ENCODE peak calls at places on chromosomes 1 and 21, in seven cellular contexts. Z, R, F, O, Q, S and H are unnamed samples.

GRCh38 chr1:17098440-17099317 is 20.6 kb downstream of the PADI2 start:
- DNase-seq in Z (no peak), R (no peak), F (no peak), O (no peak), Q (no peak), S (no peak), H (no peak)

GRCh38 chr1:151539321-151540020 is 638 bp upstream of the TUFT1 start:
- DNase-seq in Z (peak), R (peak), F (no peak), O (no peak), Q (peak), S (peak), H (peak)

GRCh38 chr1:180953791-180954721 is 41.4 kb downstream of the KIAA1614 start:
- DNase-seq in Z (peak), R (peak), F (peak), O (no peak), Q (peak), S (no peak), H (no peak)

GRCh38 chr1:165659581-165659895 is 28.5 kb downstream of the MGST3 start:
- DNase-seq in Z (no peak), R (no peak), F (no peak), O (peak), Q (no peak), S (no peak), H (no peak)

GRCh38 chr1:82062206-82062605 is 261.5 kb downstream of the ADGRL2 start:
- DNase-seq in Z (no peak), R (no peak), F (no peak), O (no peak), Q (peak), S (no peak), H (no peak)

GRCh38 chr1:20632386-20632785 is 872 bp upstream of the PINK1 start:
- DNase-seq in Z (no peak), R (no peak), F (no peak), O (no peak), Q (no peak), S (no peak), H (no peak)

GRCh38 chr1:33056426-33056825 is 19.7 kb upstream of the AK2 start:
- DNase-seq in Z (no peak), R (no peak), F (no peak), O (no peak), Q (no peak), S (no peak), H (no peak)

GRCh38 chr1:20470174-20470573 is 15.8 kb downstream of the CAMK2N1 start:
- DNase-seq in Z (no peak), R (no peak), F (peak), O (no peak), Q (no peak), S (no peak), H (no peak)

GRCh38 chr1:102970496-102971078 is 137.7 kb downstream of the COL11A1 start:
- DNase-seq in Z (no peak), R (peak), F (peak), O (no peak), Q (peak), S (peak), H (peak)

GRCh38 chr1:197234581-197234980 is 33.5 kb upstream of the CRB1 start:
- DNase-seq in Z (no peak), R (no peak), F (no peak), O (no peak), Q (no peak), S (no peak), H (no peak)

GRCh38 chr1:101166583-101167120 is 70.2 kb upstream of the S1PR1 start:
- DNase-seq in Z (no peak), R (no peak), F (no peak), O (no peak), Q (no peak), S (no peak), H (no peak)

GRCh38 chr1:83769072-83769471 is 229.9 kb downstream of the TTLL7 start:
- DNase-seq in Z (no peak), R (no peak), F (no peak), O (no peak), Q (no peak), S (no peak), H (no peak)

GRCh38 chr21:37758997-37759396 is 157.3 kb downstream of the KCNJ6 start:
- DNase-seq in Z (no peak), R (peak), F (peak), O (peak), Q (peak), S (no peak), H (peak)

GRCh38 chr1:178932552-178932906 is 61.7 kb upstream of the ANGPTL1 start:
- DNase-seq in Z (no peak), R (no peak), F (no peak), O (no peak), Q (no peak), S (no peak), H (no peak)

GRCh38 chr1:15684468-15685283 is 556 bp downstream of the PLEKHM2 start:
- DNase-seq in Z (no peak), R (peak), F (peak), O (no peak), Q (no peak), S (no peak), H (no peak)
- TF ChIP-seq JUND in Z (no peak), R (no peak), F (no peak), O (no peak), Q (no peak), S (no peak), H (no peak)

DNA sequence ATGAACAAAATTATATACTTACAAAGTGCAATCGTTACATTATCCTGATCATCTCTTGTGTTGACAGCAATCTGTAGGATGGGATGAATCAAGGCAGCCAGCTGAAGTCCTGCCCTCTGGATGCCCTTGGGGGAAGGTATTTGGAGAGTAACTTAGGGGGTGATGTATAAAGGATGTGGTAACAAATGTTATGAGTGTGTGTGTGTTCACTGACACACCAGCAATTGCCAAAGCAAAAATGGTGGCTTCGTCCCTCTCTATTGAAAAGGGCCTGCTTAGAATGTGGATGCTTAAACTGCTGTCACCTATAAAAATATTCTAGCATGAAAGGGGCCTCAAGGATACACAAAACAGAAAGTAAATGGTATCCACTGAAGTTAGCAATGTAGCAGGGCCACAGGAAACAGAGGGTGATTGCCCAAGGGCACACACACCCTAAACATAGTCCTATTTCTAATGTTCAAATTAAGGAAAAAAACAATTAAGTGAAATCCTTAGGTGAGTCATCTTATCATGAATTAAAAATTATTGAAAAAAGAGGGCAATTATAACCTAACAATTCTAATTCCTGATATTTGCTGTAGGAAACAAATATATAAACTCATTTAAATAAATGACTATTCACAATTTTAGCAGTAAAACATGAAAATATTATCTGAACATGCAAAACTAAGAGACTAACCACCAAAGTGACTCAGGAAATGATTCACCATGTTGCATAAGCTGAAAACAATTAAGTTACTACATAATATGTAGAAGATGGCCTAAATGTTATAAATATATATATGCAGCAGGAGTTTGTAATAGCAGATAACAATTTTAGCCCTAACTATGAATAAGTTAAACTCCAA is 15.2 kb upstream of the AIM2 start:
- DNase-seq in Z (no peak), R (no peak), F (no peak), O (no peak), Q (no peak), S (no peak), H (no peak)
- TF ChIP-seq JUND in Z (no peak), R (no peak), F (peak), O (no peak), Q (no peak), S (no peak), H (no peak)

GRCh38 chr1:172351761-172352161 is 68.7 kb upstream of the C1orf105 start:
- DNase-seq in Z (no peak), R (no peak), F (no peak), O (no peak), Q (no peak), S (no peak), H (peak)
- TF ChIP-seq JUND in Z (no peak), R (no peak), F (no peak), O (no peak), Q (no peak), S (peak), H (no peak)

GRCh38 chr21:36542312-36543101 is 62.6 kb upstream of the CLDN14 start:
- DNase-seq in Z (peak), R (no peak), F (no peak), O (peak), Q (no peak), S (no peak), H (no peak)
- TF ChIP-seq JUND in Z (no peak), R (no peak), F (no peak), O (no peak), Q (no peak), S (no peak), H (no peak)

DNA sequence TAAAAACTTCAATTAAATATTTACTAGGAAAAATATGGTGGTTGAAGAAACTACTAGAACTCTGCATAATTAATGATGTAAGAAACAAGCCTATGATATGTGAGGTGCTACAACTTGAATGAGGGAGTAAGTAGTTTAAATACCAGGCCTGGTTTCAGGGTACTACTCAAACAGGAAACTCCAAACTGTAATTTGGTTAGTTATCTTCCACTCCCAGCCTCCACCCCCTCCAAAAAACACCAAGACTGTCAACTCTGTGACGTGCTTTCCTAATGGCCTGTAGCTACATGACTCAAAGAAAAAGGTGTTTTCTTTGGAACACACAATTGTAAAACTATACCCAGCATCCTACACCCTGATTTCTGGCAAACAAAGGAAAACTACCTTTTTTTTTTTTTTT is 55.9 kb upstream of the RCC1 start:
- DNase-seq in Z (peak), R (peak), F (peak), O (no peak), Q (no peak), S (no peak), H (no peak)
- TF ChIP-seq JUND in Z (no peak), R (peak), F (no peak), O (no peak), Q (no peak), S (no peak), H (no peak)

DNA sequence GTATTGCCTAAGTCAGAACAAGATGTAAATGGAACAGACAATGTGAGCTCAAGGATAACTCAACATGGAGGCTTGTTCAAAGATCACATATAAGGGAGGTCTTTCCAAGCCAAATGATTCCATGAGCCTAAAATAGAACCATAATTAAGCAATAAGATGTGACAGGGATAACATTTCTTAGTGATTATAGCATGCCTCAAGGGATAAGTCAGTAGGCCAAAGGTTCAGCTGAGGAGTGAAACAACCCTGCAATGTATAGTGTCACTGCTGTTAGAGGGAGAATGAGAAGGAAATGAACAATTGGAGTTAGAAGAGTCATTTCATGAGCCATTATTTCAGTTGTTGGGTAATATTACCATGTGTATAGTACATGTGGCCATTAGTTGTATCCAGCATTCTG is 24.9 kb downstream of the GORAB start:
- DNase-seq in Z (no peak), R (no peak), F (no peak), O (no peak), Q (no peak), S (no peak), H (no peak)
- TF ChIP-seq JUND in Z (no peak), R (no peak), F (no peak), O (no peak), Q (no peak), S (no peak), H (no peak)

DNA sequence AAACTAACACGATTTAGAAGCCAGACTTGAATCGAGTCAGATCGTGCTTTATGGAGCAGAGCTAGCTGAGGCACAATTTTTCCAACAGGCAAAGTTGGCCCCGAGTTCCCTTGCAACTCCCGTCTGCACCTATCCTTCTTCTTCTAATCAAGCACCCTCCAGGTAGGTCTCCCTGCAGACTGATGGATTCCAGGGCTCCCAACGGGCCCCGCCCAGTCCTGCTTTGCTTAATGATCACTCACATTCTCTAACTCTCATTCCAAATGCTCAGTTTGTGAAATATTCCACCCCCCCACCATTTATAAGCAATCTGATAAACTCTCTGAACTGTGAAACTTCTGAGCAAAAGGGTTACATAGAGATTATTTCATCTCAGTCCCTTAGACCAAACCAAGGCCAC is 119.6 kb downstream of the SLC30A10 start:
- DNase-seq in Z (no peak), R (no peak), F (no peak), O (no peak), Q (no peak), S (no peak), H (no peak)
- TF ChIP-seq JUND in Z (no peak), R (no peak), F (no peak), O (no peak), Q (no peak), S (no peak), H (no peak)